ENCODE peak calls at places on chromosome 4, in six cellular contexts. F is aorta; R is spleen; N is stimulated activated CD8-positive, alpha-beta memory T cell treated with anti-CD3 and anti-CD28 coated beads, Interleukin-7, amount 100 ng/mL, for 24 hours; E is RWPE1; L is NAMALWA. B is an unnamed sample.

GRCh38 chr4:86960557-86960959 is 25.7 kb downstream of the AFF1 start:
- DNase-seq in F (no peak), R (no peak), N (no peak), E (no peak), L (peak), B (no peak)

GRCh38 chr4:99405433-99406115 is 29.6 kb downstream of the ADH7 start:
- DNase-seq in F (no peak), R (no peak), N (peak), E (peak), L (peak), B (peak)

GRCh38 chr4:153257966-153258365 is 53.7 kb downstream of the TRIM2 start:
- DNase-seq in F (no peak), R (no peak), N (no peak), E (no peak), L (no peak), B (no peak)

GRCh38 chr4:876780-877179 is 50.9 kb upstream of the CPLX1 start:
- DNase-seq in F (no peak), R (no peak), N (no peak), E (no peak), L (peak), B (no peak)

GRCh38 chr4:173333658-173334084 is 487 bp downstream of the HMGB2 start:
- DNase-seq in F (peak), R (peak), N (no peak), E (peak), L (no peak), B (no peak)

GRCh38 chr4:40662962-40663604 is 33.4 kb upstream of the RBM47 start:
- DNase-seq in F (no peak), R (peak), N (peak), E (peak), L (no peak), B (no peak)

GRCh38 chr4:38177035-38177791 is 217.0 kb downstream of the PTTG2 start:
- DNase-seq in F (no peak), R (no peak), N (peak), E (no peak), L (no peak), B (no peak)

GRCh38 chr4:138053601-138054322 is 188.4 kb downstream of the SLC7A11 start:
- DNase-seq in F (no peak), R (no peak), N (no peak), E (peak), L (no peak), B (no peak)

GRCh38 chr4:170138580-170139194 is 48.9 kb upstream of the AADAT start:
- DNase-seq in F (peak), R (peak), N (peak), E (peak), L (peak), B (peak)

GRCh38 chr4:145709336-145709735 is 29.4 kb downstream of the C4orf51 start:
- DNase-seq in F (no peak), R (no peak), N (no peak), E (no peak), L (no peak), B (no peak)

GRCh38 chr4:82372874-82373815 is 646 bp downstream of the HNRNPD start:
- DNase-seq in F (peak), R (peak), N (peak), E (peak), L (peak), B (peak)

GRCh38 chr4:150962245-150962644 is 52.8 kb downstream of the LRBA start:
- DNase-seq in F (no peak), R (no peak), N (no peak), E (no peak), L (no peak), B (no peak)

GRCh38 chr4:663438-664428 is 10.3 kb downstream of the ATP5ME start:
- DNase-seq in F (peak), R (peak), N (peak), E (no peak), L (no peak), B (no peak)

GRCh38 chr4:76989391-76990061 is 40.0 kb downstream of the SEPTIN11 start:
- DNase-seq in F (no peak), R (no peak), N (peak), E (no peak), L (no peak), B (no peak)

GRCh38 chr4:8221985-8222384 is 22.9 kb downstream of the SH3TC1 start:
- DNase-seq in F (no peak), R (no peak), N (no peak), E (no peak), L (no peak), B (no peak)

GRCh38 chr4:1992468-1993168 is 16.2 kb downstream of the NELFA start:
- DNase-seq in F (peak), R (peak), N (no peak), E (no peak), L (no peak), B (no peak)

GRCh38 chr4:77010841-77011354 is 61.3 kb downstream of the SEPTIN11 start:
- DNase-seq in F (no peak), R (no peak), N (no peak), E (peak), L (no peak), B (no peak)

GRCh38 chr4:151850751-151851150 is 89.9 kb upstream of the GATB start:
- DNase-seq in F (no peak), R (no peak), N (no peak), E (no peak), L (no peak), B (no peak)

GRCh38 chr4:167435786-167436185 is 201.5 kb upstream of the SPOCK3 start:
- DNase-seq in F (no peak), R (no peak), N (no peak), E (no peak), L (no peak), B (no peak)

GRCh38 chr4:182801626-182802025 is 115.6 kb downstream of the DCTD start:
- DNase-seq in F (no peak), R (no peak), N (no peak), E (no peak), L (no peak), B (no peak)

GRCh38 chr4:105050896-105051295 is 95.8 kb upstream of the TET2 start:
- DNase-seq in F (no peak), R (no peak), N (no peak), E (no peak), L (no peak), B (no peak)